ENCODE peak calls at places on chromosomes 3 and 15, in four cellular contexts. M is cardiac muscle cell, R is lower lobe of right lung, V is AG10803. J is an unnamed sample.

GRCh38 chr15:40044717-40045571 is 6.0 kb upstream of the SRP14 start:
- DNase-seq in M (peak; percentile 85), R (peak; percentile 92), V (peak; percentile 79), J (peak; percentile 83)

GRCh38 chr3:82082796-82083195 is 321.4 kb upstream of the GBE1 start:
- DNase-seq in M (no peak), R (no peak), V (peak; percentile 34), J (peak; percentile 27)

GRCh38 chr3:176357891-176358290 is 839.4 kb downstream of the TBL1XR1 start:
- DNase-seq in M (no peak), R (no peak), V (no peak), J (no peak)

GRCh38 chr3:139302084-139302800 is 41.6 kb upstream of the MRPS22 start:
- DNase-seq in M (peak; percentile 98), R (no peak), V (peak; percentile 100), J (peak; percentile 98)

GRCh38 chr15:38010390-38010789 is 76.0 kb downstream of the TMCO5A start:
- DNase-seq in M (no peak), R (no peak), V (peak; percentile 68), J (peak; percentile 29)

GRCh38 chr3:11002456-11002855 is 9.9 kb downstream of the SLC6A1 start:
- DNase-seq in M (no peak), R (no peak), V (no peak), J (no peak)

GRCh38 chr3:25468866-25469319 is 40.8 kb downstream of the RARB start:
- DNase-seq in M (peak; percentile 87), R (no peak), V (peak; percentile 68), J (peak; percentile 74)

GRCh38 chr3:113533534-113533892 is 1.2 kb downstream of the SIDT1 start:
- DNase-seq in M (no peak), R (no peak), V (no peak), J (no peak)

GRCh38 chr15:82146990-82147461 is 101.2 kb upstream of the MEX3B start:
- DNase-seq in M (peak; percentile 71), R (no peak), V (peak; percentile 79), J (peak; percentile 77)

GRCh38 chr15:55494927-55495326 is 13.1 kb downstream of the DNAAF4 start:
- DNase-seq in M (no peak), R (no peak), V (no peak), J (no peak)

GRCh38 chr3:196969001-196969659 is 497 bp upstream of the PIGZ start:
- DNase-seq in M (no peak), R (peak; percentile 71), V (peak; percentile 11), J (no peak)

GRCh38 chr3:196518999-196519737 is 4.0 kb upstream of the SMCO1 start:
- DNase-seq in M (peak; percentile 79), R (peak; percentile 75), V (peak; percentile 73), J (peak; percentile 59)

GRCh38 chr3:160163259-160163878 is 61.9 kb upstream of the C3orf80 start:
- DNase-seq in M (peak; percentile 63), R (no peak), V (peak; percentile 52), J (peak; percentile 55)

GRCh38 chr3:51379746-51380330 is 5.3 kb upstream of the MANF start:
- DNase-seq in M (no peak), R (no peak), V (no peak), J (no peak)

GRCh38 chr15:73800662-73801345 is 47.7 kb upstream of the INSYN1 start:
- DNase-seq in M (peak; percentile 84), R (no peak), V (peak; percentile 92), J (peak; percentile 83)

GRCh38 chr3:161821591-161821990 is 325.0 kb downstream of the OTOL1 start:
- DNase-seq in M (no peak), R (no peak), V (no peak), J (no peak)

GRCh38 chr3:145936986-145937385 is 224.0 kb downstream of the PLOD2 start:
- DNase-seq in M (no peak), R (no peak), V (peak; percentile 69), J (peak; percentile 26)

GRCh38 chr3:63864008-63864871 is 573 bp downstream of the ATXN7 start:
- DNase-seq in M (peak; percentile 10), R (peak; percentile 63), V (no peak), J (no peak)

GRCh38 chr3:141909408-141909807 is 33.0 kb downstream of the ATP1B3 start:
- DNase-seq in M (no peak), R (no peak), V (no peak), J (no peak)
- H3K4me3 ChIP-seq in M (no peak overlapping the region), R (no peak overlapping the region), V (no peak overlapping the region), J (no peak overlapping the region)

GRCh38 chr15:69631978-69632377 is 179.4 kb downstream of the RPLP1 start:
- DNase-seq in M (no peak), R (no peak), V (no peak), J (no peak)
- TF ChIP-seq CTCF in M (no peak), R (no peak), V (no peak), J (no peak)

DNA sequence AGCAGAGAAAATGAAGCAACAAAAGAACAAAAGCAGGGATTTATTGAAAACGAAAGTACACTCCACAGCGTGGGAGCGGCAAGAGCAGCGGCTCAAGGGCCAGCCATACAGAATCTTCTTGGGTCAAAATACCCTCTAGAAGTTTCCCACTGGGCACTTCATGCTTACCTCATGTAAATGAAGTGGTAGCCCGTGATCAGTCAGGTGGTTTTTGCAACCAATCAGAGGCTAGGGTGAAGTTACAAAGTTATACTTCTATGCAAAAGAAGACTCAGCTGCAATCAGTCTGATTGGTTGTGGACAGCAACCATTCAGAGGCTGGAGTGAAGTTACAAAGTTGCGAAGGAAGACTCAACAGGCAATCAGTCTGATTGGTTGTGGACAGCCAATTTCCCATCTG is 37.8 kb upstream of the TRH start:
- DNase-seq in M (peak; percentile 70), R (no peak), V (peak; percentile 81), J (peak; percentile 84)
- H3K4me3 ChIP-seq in M (no peak overlapping the region), R (peak overlapping the region; percentile 43), V (peak overlapping the region; percentile 59), J (peak overlapping the region; percentile 35)

GRCh38 chr15:50127255-50127777 is 8.3 kb upstream of the ATP8B4 start:
- DNase-seq in M (no peak), R (no peak), V (no peak), J (no peak)

GRCh38 chr15:50131617-50132016 is 12.6 kb upstream of the ATP8B4 start:
- DNase-seq in M (no peak), R (no peak), V (no peak), J (no peak)

GRCh38 chr15:50126072-50126471 is 7.0 kb upstream of the ATP8B4 start:
- DNase-seq in M (no peak), R (no peak), V (no peak), J (no peak)

GRCh38 chr15:50124557-50125080 is 5.6 kb upstream of the ATP8B4 start:
- DNase-seq in M (no peak), R (no peak), V (no peak), J (no peak)

DNA sequence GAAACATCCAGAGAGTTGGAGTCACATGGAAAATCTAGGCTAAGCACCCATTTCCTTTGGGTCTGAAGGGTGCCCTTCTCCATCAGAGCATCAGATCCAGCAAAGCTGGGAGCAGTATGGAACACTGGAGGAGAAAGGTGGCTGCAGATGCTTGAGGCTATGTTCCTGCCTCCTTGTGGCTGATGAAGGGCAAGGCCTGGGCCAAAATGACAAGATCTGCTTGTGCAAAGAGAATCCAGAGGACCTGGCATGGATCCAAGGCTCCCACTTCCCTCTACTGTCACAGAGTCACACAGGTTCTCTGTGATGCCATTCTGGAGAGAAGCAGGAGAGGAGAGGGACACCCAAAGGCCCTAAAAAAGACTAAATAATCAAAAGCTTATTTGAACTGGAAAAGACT is 9.2 kb upstream of the ATP8B4 start:
- DNase-seq in M (no peak), R (peak; percentile 74), V (no peak), J (no peak)
- TF ChIP-seq CTCF in M (no peak), R (peak; percentile 27), V (no peak), J (peak; percentile 8)

GRCh38 chr15:63947228-63947627 is 99.1 kb downstream of the DAPK2 start:
- DNase-seq in M (no peak), R (no peak), V (no peak), J (no peak)
- H3K4me3 ChIP-seq in M (no peak overlapping the region), R (no peak overlapping the region), V (no peak overlapping the region), J (no peak overlapping the region)

J was measured in astrocyte of the spinal cord.